ENCODE peak calls at places on chromosomes 13 and 19, in seven cellular contexts. U is substantia nigra, S is dorsolateral prefrontal cortex, Q is body of pancreas, D is esophagus squamous epithelium, V is mesendoderm, P is psoas muscle. Z is an unnamed sample.

GRCh38 chr13:59047546-59047945 is 1116.2 kb downstream of the DIAPH3 start:
- DNase-seq in U (no peak), S (no peak), Q (no peak), D (no peak), V (peak), P (no peak), Z (no peak)

GRCh38 chr19:47309608-47310007 is at the start of gene C5AR1:
- DNase-seq in U (no peak), S (no peak), Q (no peak), D (no peak), V (no peak), P (no peak), Z (no peak)

GRCh38 chr13:113027566-113027965 is 58.6 kb downstream of the MCF2L start:
- DNase-seq in U (no peak), S (no peak), Q (no peak), D (no peak), V (no peak), P (no peak), Z (no peak)

GRCh38 chr13:51347099-51347498 is 7.6 kb downstream of the SERPINE3 start:
- DNase-seq in U (no peak), S (no peak), Q (no peak), D (no peak), V (peak), P (no peak), Z (no peak)

GRCh38 chr19:20233105-20233504 is 66.1 kb downstream of the ZNF486 start:
- DNase-seq in U (no peak), S (no peak), Q (peak), D (no peak), V (no peak), P (no peak), Z (no peak)

GRCh38 chr19:2578391-2578826 is 102.5 kb downstream of the GADD45B start:
- DNase-seq in U (no peak), S (no peak), Q (peak), D (no peak), V (peak), P (no peak), Z (no peak)

GRCh38 chr19:34082289-34083077 is 89.8 kb upstream of the LSM14A start:
- DNase-seq in U (no peak), S (no peak), Q (no peak), D (no peak), V (peak), P (no peak), Z (peak)

GRCh38 chr13:30880756-30881155 is 25.3 kb upstream of the MEDAG start:
- DNase-seq in U (no peak), S (no peak), Q (no peak), D (no peak), V (no peak), P (no peak), Z (no peak)

GRCh38 chr19:33752018-33752790 is 44.5 kb upstream of the KCTD15 start:
- DNase-seq in U (no peak), S (no peak), Q (no peak), D (no peak), V (no peak), P (no peak), Z (peak)

GRCh38 chr13:110593430-110594130 is 21.8 kb upstream of the NAXD start:
- DNase-seq in U (no peak), S (no peak), Q (peak), D (no peak), V (peak), P (no peak), Z (peak)

GRCh38 chr19:5821521-5822180 is 16.8 kb downstream of the NRTN start:
- DNase-seq in U (no peak), S (no peak), Q (no peak), D (no peak), V (no peak), P (no peak), Z (no peak)

GRCh38 chr19:17097593-17098126 is 22.1 kb downstream of the MYO9B start:
- DNase-seq in U (no peak), S (no peak), Q (no peak), D (no peak), V (peak), P (no peak), Z (no peak)

GRCh38 chr19:46622118-46622446 is 2.8 kb downstream of the PTGIR start:
- DNase-seq in U (no peak), S (no peak), Q (no peak), D (no peak), V (no peak), P (peak), Z (no peak)

GRCh38 chr13:23876265-23876664 is 12.9 kb downstream of the MIPEP start:
- DNase-seq in U (peak), S (no peak), Q (peak), D (no peak), V (peak), P (no peak), Z (peak)

GRCh38 chr19:4326837-4327251 is 11.8 kb downstream of the STAP2 start:
- DNase-seq in U (no peak), S (no peak), Q (peak), D (no peak), V (peak), P (no peak), Z (no peak)

GRCh38 chr13:25744176-25744575 is 307.6 kb downstream of the SHISA2 start:
- DNase-seq in U (no peak), S (no peak), Q (no peak), D (no peak), V (no peak), P (no peak), Z (no peak)

GRCh38 chr13:48749699-48750473 is 96.2 kb downstream of the CYSLTR2 start:
- DNase-seq in U (peak), S (peak), Q (peak), D (peak), V (peak), P (peak), Z (no peak)

GRCh38 chr13:112911883-112912282 is 57.1 kb upstream of the MCF2L start:
- DNase-seq in U (no peak), S (no peak), Q (no peak), D (no peak), V (no peak), P (no peak), Z (no peak)

GRCh38 chr13:95676100-95676774 is 702 bp upstream of the DNAJC3 start:
- DNase-seq in U (no peak), S (no peak), Q (peak), D (no peak), V (no peak), P (no peak), Z (peak)

GRCh38 chr13:25347156-25347555 is 24.6 kb upstream of the ATP8A2 start:
- DNase-seq in U (no peak), S (no peak), Q (no peak), D (no peak), V (peak), P (no peak), Z (no peak)

DNA sequence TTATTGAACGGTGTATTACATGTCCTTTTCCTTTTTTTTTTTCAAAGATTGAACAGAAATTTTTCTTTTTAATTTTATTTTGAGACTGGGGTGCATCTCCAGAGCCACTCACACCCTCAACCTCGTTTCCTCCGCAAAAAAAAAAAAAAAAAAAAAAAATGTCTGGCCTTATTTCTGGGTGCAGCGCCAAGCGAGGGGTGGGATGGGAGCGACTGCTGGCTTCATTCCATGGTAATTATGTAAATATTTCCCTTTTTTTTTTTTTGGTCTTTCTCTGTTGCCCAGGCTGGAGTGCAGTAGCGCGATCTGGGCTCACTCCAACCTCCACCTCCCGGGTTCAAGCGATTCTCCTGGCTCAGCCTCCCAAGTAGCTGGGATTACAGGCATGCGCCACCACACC is 36.9 kb downstream of the ZSWIM4 start:
- DNase-seq in U (no peak), S (no peak), Q (no peak), D (no peak), V (no peak), P (no peak), Z (no peak)
- H3K27ac ChIP-seq in U (no peak), S (no peak), Q (no peak), D (peak), V (no peak), P (no peak), Z (no peak)

GRCh38 chr13:53298426-53298825 is 269.8 kb downstream of the OLFM4 start:
- DNase-seq in U (no peak), S (no peak), Q (no peak), D (no peak), V (no peak), P (no peak), Z (no peak)

GRCh38 chr13:53301449-53301848 is 272.8 kb downstream of the OLFM4 start:
- DNase-seq in U (no peak), S (no peak), Q (no peak), D (no peak), V (peak), P (no peak), Z (peak)
- H3K27ac ChIP-seq in U (no peak), S (no peak), Q (no peak), D (no peak), V (no peak), P (no peak), Z (no peak)

DNA sequence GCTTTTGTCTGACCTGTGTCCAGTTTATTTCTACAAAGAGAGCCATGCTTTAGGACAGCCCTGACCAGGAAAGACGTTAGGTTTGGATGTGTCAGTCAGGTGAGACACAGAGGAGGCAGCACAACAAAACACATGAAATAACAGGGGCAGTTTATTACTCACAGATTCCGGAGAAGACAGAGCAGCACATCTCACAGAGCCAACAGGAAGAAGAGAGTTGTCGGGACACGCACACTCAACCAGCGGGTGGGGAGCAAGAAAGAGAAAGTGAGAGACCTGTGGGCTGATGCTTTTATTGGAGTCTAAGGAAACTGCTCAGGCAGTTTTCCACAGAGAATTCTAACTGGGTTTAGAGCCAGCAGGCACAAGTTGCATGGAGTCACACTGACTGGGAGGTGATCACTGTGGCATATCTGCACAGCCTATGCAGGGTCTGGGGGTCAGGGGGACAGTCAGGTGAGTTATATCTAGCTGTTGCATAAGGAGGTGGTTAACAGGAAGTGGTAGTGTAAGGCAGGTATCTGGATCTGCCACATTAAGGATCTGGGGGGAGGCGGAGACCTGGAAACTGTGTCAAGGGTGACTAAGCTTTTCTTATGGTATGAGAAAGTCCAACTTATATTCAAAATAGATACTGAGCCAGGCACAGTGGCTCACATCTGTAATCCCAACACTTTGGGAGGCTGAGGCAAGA is 24.1 kb upstream of the CEACAM20 start:
- DNase-seq in U (no peak), S (no peak), Q (no peak), D (no peak), V (no peak), P (no peak), Z (no peak)
- H3K27ac ChIP-seq in U (no peak), S (no peak), Q (no peak), D (no peak), V (no peak), P (no peak), Z (no peak)

GRCh38 chr13:81017525-81018152 is 676.7 kb upstream of the SPRY2 start:
- DNase-seq in U (no peak), S (no peak), Q (no peak), D (no peak), V (peak), P (no peak), Z (no peak)
- H3K27ac ChIP-seq in U (no peak), S (no peak), Q (no peak), D (no peak), V (no peak), P (no peak), Z (no peak)

GRCh38 chr19:38697641-38698071 is 46.6 kb downstream of the CAPN12 start:
- DNase-seq in U (no peak), S (no peak), Q (no peak), D (no peak), V (no peak), P (no peak), Z (no peak)
- H3K27ac ChIP-seq in U (peak), S (peak), Q (no peak), D (peak), V (no peak), P (no peak), Z (no peak)

DNA sequence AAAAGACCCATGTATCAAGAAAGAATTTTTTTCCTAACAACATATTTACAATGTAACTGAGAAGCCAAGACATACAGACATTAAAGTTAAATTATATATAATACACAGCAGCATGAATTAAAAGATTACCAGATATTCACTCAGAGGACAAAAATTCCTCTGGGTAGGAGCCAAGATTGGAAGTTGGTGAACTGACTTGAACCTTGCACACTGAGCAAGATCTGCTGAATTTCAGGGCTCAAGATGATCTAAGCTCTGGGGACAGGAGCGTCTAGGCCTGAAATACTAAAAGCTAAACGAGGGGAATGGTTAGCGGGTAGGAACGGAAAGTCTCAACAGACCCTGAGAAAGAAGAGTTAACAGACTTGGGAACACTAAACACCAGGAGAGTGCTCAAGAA is 8.5 kb downstream of the FOXO1 start:
- DNase-seq in U (no peak), S (no peak), Q (no peak), D (no peak), V (no peak), P (no peak), Z (no peak)
- H3K27ac ChIP-seq in U (no peak), S (no peak), Q (no peak), D (no peak), V (no peak), P (peak), Z (no peak)

Z was measured in WERI-Rb-1.